ENCODE peak calls at places on chromosomes 6 and 20, in six cellular contexts. Z is HepG2, W is GM23338, G is fibroblast of lung, O is H1, N is hepatocyte. K is an unnamed sample.

GRCh38 chr20:1333462-1334369 is 4.8 kb upstream of the SDCBP2 start:
- DNase-seq in Z (no peak), W (no peak), G (no peak), O (no peak), N (no peak), K (no peak)

GRCh38 chr6:4125933-4126864 is 9.2 kb downstream of the ECI2 start:
- DNase-seq in Z (peak), W (peak), G (peak), O (no peak), N (peak), K (peak)

GRCh38 chr6:84791233-84791632 is 26.8 kb upstream of the TBX18 start:
- DNase-seq in Z (no peak), W (no peak), G (no peak), O (no peak), N (no peak), K (peak)

GRCh38 chr6:41683460-41684310 is 45.4 kb downstream of the MDFI start:
- DNase-seq in Z (peak), W (peak), G (peak), O (no peak), N (peak), K (peak)

GRCh38 chr20:53735536-53736050 is 142.0 kb upstream of the ZNF217 start:
- DNase-seq in Z (no peak), W (peak), G (peak), O (no peak), N (peak), K (peak)

GRCh38 chr6:101595276-101595675 is 201.8 kb downstream of the GRIK2 start:
- DNase-seq in Z (no peak), W (no peak), G (peak), O (no peak), N (no peak), K (no peak)

GRCh38 chr6:32194388-32194787 is 1.9 kb upstream of the GPSM3 start:
- DNase-seq in Z (no peak), W (no peak), G (no peak), O (no peak), N (no peak), K (no peak)

GRCh38 chr6:2229742-2230141 is 15.7 kb downstream of the GMDS start:
- DNase-seq in Z (no peak), W (peak), G (no peak), O (no peak), N (no peak), K (no peak)

GRCh38 chr6:100466410-100467143 is 1.9 kb upstream of the SIM1 start:
- DNase-seq in Z (peak), W (peak), G (no peak), O (no peak), N (no peak), K (no peak)
- TF ChIP-seq EZH2 in Z (peak), W (peak), G (no peak), O (peak), N (no peak), K (no peak)

DNA sequence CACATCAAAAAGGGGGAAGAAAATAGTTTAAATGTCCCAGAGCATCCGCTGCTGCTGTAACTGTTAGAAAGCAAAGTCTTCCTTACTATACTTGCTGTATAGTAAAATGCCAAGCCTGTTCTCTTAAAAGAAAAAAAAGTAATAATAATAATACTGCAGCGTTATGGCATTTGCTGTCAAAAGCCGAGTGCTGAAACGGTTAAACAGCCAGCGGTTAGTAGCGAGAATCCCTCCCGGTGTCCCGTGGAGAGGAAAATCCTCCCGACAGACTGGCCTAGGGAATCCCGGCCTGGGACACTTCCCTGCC is 19.5 kb upstream of the NFATC2 start:
- DNase-seq in Z (no peak), W (no peak), G (no peak), O (no peak), N (no peak), K (peak)
- TF ChIP-seq EZH2 in Z (no peak), W (peak), G (no peak), O (no peak), N (no peak), K (no peak)

GRCh38 chr6:98834060-98835031 is at the start of gene POU3F2:
- DNase-seq in Z (peak), W (peak), G (peak), O (peak), N (peak), K (peak)
- TF ChIP-seq EZH2 in Z (no peak), W (peak), G (no peak), O (no peak), N (peak), K (no peak)

GRCh38 chr6:21665436-21666199 is 72.1 kb downstream of the SOX4 start:
- DNase-seq in Z (no peak), W (peak), G (peak), O (peak), N (peak), K (no peak)
- TF ChIP-seq EZH2 in Z (peak), W (no peak), G (no peak), O (no peak), N (no peak), K (peak)

GRCh38 chr20:17928211-17928611 is 40.4 kb downstream of the SNX5 start:
- DNase-seq in Z (no peak), W (no peak), G (no peak), O (no peak), N (no peak), K (no peak)
- TF ChIP-seq EZH2 in Z (no peak), W (no peak), G (no peak), O (no peak), N (no peak), K (no peak)